ENCODE peak calls at places on chromosomes 1 and 21, in eight cellular contexts. E, C, J, U, H, R, I and N are unnamed samples.

GRCh38 chr21:31329431-31330143 is 14.5 kb downstream of the TIAM1 start:
- DNase-seq in J (no peak), U (no peak), H (no peak), R (no peak), E (no peak), I (no peak), C (no peak), N (no peak)

GRCh38 chr1:9942399-9942938 is 722 bp downstream of the LZIC start:
- DNase-seq in R (peak), C (peak), E (no peak), I (no peak), H (peak), U (peak), J (peak), N (peak)

GRCh38 chr1:201025571-201026002 is 2.1 kb upstream of the KIF21B start:
- DNase-seq in E (no peak), R (peak), U (no peak), I (peak), J (peak), H (no peak), C (peak), N (peak)

GRCh38 chr1:166999090-166999489 is 10.0 kb downstream of the MAEL start:
- DNase-seq in I (no peak), J (peak), R (no peak), H (no peak), U (no peak), E (no peak), C (no peak), N (no peak)

GRCh38 chr1:89799495-89799894 is 21.3 kb upstream of the LRRC8D start:
- DNase-seq in U (no peak), C (no peak), J (no peak), E (no peak), I (no peak), H (no peak), R (no peak), N (peak)

GRCh38 chr1:54275349-54275748 is 75.4 kb downstream of the MRPL37 start:
- DNase-seq in E (no peak), H (no peak), R (no peak), I (peak), U (no peak), C (no peak), J (no peak), N (peak)

GRCh38 chr1:221045842-221046831 is 166.9 kb downstream of the HLX start:
- DNase-seq in H (peak), U (no peak), E (no peak), J (peak), I (no peak), R (peak), C (no peak), N (peak)

GRCh38 chr1:78649628-78650027 is at the start of gene IFI44:
- DNase-seq in E (peak), H (peak), C (peak), J (peak), R (no peak), I (peak), U (peak), N (peak)

GRCh38 chr1:198756470-198756869 is 117.6 kb downstream of the PTPRC start:
- DNase-seq in H (peak), C (peak), I (no peak), U (no peak), J (peak), E (no peak), R (no peak), N (peak)

GRCh38 chr1:63630238-63630637 is 37.0 kb downstream of the PGM1 start:
- DNase-seq in H (no peak), I (no peak), R (no peak), U (no peak), C (no peak), J (no peak), E (no peak), N (no peak)

GRCh38 chr1:58090640-58091039 is 455.9 kb downstream of the OMA1 start:
- DNase-seq in H (no peak), E (no peak), J (no peak), U (no peak), C (no peak), R (no peak), I (no peak), N (no peak)

GRCh38 chr1:206559661-206559995 is 52.3 kb downstream of the RASSF5 start:
- DNase-seq in H (no peak), C (peak), J (no peak), E (peak), R (no peak), U (no peak), I (no peak), N (no peak)

GRCh38 chr1:26500488-26501175 is 28.4 kb downstream of the HMGN2 start:
- DNase-seq in C (peak), E (peak), H (peak), R (peak), I (peak), U (peak), J (peak), N (peak)

GRCh38 chr1:246214708-246215504 is 292.2 kb downstream of the SMYD3 start:
- DNase-seq in C (peak), H (peak), U (no peak), I (no peak), J (peak), R (peak), E (no peak), N (peak)

GRCh38 chr1:6028042-6028895 is 17.4 kb upstream of the KCNAB2 start:
- DNase-seq in H (peak), J (no peak), C (no peak), R (peak), I (no peak), E (peak), U (peak), N (no peak)

GRCh38 chr1:94117250-94117851 is 3.6 kb downstream of the ABCA4 start:
- DNase-seq in E (no peak), C (no peak), I (no peak), J (no peak), R (no peak), H (no peak), U (no peak), N (no peak)

GRCh38 chr1:157105988-157106812 is 6.6 kb upstream of the ETV3L start:
- DNase-seq in U (no peak), I (no peak), C (no peak), H (peak), R (peak), E (no peak), J (peak), N (peak)

GRCh38 chr1:3677411-3677944 is 25.2 kb downstream of the TP73 start:
- DNase-seq in H (no peak), E (no peak), I (peak), J (no peak), U (no peak), C (no peak), R (no peak), N (no peak)

GRCh38 chr21:35585155-35585554 is 475.2 kb downstream of the SETD4 start:
- DNase-seq in U (no peak), I (no peak), H (no peak), C (no peak), R (no peak), J (no peak), E (no peak), N (no peak)

GRCh38 chr1:226678251-226678650 is 60.8 kb downstream of the ITPKB start:
- DNase-seq in C (no peak), H (no peak), U (no peak), J (no peak), R (no peak), I (no peak), E (no peak), N (no peak)

GRCh38 chr1:2585318-2586092 is 1.1 kb upstream of the PRXL2B start:
- DNase-seq in E (peak), C (peak), H (peak), R (peak), J (peak), I (peak), U (peak), N (peak)

GRCh38 chr1:245888809-245889208 is 618.3 kb downstream of the SMYD3 start:
- DNase-seq in C (peak), I (no peak), E (no peak), H (no peak), R (peak), J (peak), U (no peak), N (peak)

GRCh38 chr1:118884946-118885345 is 103.2 kb downstream of the TBX15 start:
- DNase-seq in C (no peak), U (no peak), E (no peak), R (no peak), H (no peak), I (no peak), J (no peak), N (no peak)

GRCh38 chr1:46708121-46708520 is 10.8 kb downstream of the EFCAB14 start:
- DNase-seq in J (no peak), R (no peak), C (no peak), I (no peak), H (no peak), E (no peak), U (no peak), N (no peak)

GRCh38 chr1:4053774-4054173 is 153.7 kb upstream of the C1orf174 start:
- DNase-seq in U (no peak), I (no peak), J (no peak), R (no peak), H (no peak), E (no peak), C (no peak), N (no peak)